ENCODE peak calls at places on chromosome 20, in ten cellular contexts. G, S, J, W, P, F, R, M, K and V are unnamed samples.

GRCh38 chr20:23396961-23397620 is 24.2 kb downstream of the NAPB start:
- DNase-seq in G (no peak), S (no peak), J (peak; percentile 36), W (no peak), P (no peak), F (no peak), R (peak; percentile 21), M (no peak), K (no peak), V (no peak)

GRCh38 chr20:59633646-59634045 is 29.3 kb downstream of the PHACTR3 start:
- DNase-seq in G (no peak), S (no peak), J (no peak), W (no peak), P (no peak), F (no peak), R (no peak), M (no peak), K (no peak), V (no peak)

GRCh38 chr20:50012282-50013263 is 29.8 kb downstream of the SNAI1 start:
- DNase-seq in G (no peak), S (no peak), J (no peak), W (no peak), P (peak; percentile 28), F (no peak), R (no peak), M (no peak), K (no peak), V (peak; percentile 48)

GRCh38 chr20:19867940-19868371 is 109.9 kb downstream of the RIN2 start:
- DNase-seq in G (no peak), S (no peak), J (no peak), W (no peak), P (no peak), F (no peak), R (no peak), M (no peak), K (no peak), V (no peak)

GRCh38 chr20:58246346-58246745 is 17.9 kb upstream of the ANKRD60 start:
- DNase-seq in G (no peak), S (no peak), J (peak; percentile 32), W (no peak), P (no peak), F (no peak), R (peak; percentile 57), M (peak; percentile 30), K (no peak), V (peak; percentile 50)

GRCh38 chr20:57229490-57229889 is 37.0 kb downstream of the BMP7 start:
- DNase-seq in G (no peak), S (no peak), J (no peak), W (no peak), P (no peak), F (no peak), R (no peak), M (no peak), K (no peak), V (no peak)

GRCh38 chr20:50464026-50464724 is 46.0 kb upstream of the PTPN1 start:
- DNase-seq in G (no peak), S (peak; percentile 56), J (peak; percentile 47), W (peak; percentile 72), P (peak; percentile 58), F (peak; percentile 62), R (peak; percentile 67), M (peak; percentile 72), K (peak; percentile 42), V (peak; percentile 65)

GRCh38 chr20:18851556-18852098 is 38.0 kb downstream of the SCP2D1 start:
- DNase-seq in G (no peak), S (no peak), J (no peak), W (no peak), P (no peak), F (no peak), R (no peak), M (no peak), K (no peak), V (no peak)

GRCh38 chr20:10061641-10062040 is 26.9 kb downstream of the ANKEF1 start:
- DNase-seq in G (no peak), S (no peak), J (no peak), W (no peak), P (no peak), F (no peak), R (no peak), M (no peak), K (no peak), V (peak; percentile 42)

GRCh38 chr20:4585758-4586157 is 136.0 kb upstream of the PRND start:
- DNase-seq in G (no peak), S (no peak), J (no peak), W (no peak), P (no peak), F (no peak), R (no peak), M (no peak), K (no peak), V (no peak)

GRCh38 chr20:19757487-19757972 is 528 bp upstream of the RIN2 start:
- DNase-seq in G (peak; percentile 33), S (peak; percentile 90), J (peak; percentile 66), W (peak; percentile 80), P (peak; percentile 74), F (peak; percentile 77), R (peak; percentile 79), M (peak; percentile 74), K (no peak), V (no peak)

GRCh38 chr20:34083137-34083536 is 28.9 kb downstream of the EIF2S2 start:
- DNase-seq in G (no peak), S (peak; percentile 87), J (peak; percentile 89), W (no peak), P (peak; percentile 32), F (peak; percentile 89), R (peak; percentile 96), M (no peak), K (no peak), V (peak; percentile 57)

GRCh38 chr20:4156411-4156810 is 141.1 kb upstream of the RNF24 start:
- DNase-seq in G (no peak), S (no peak), J (no peak), W (no peak), P (no peak), F (no peak), R (no peak), M (no peak), K (no peak), V (no peak)

DNA sequence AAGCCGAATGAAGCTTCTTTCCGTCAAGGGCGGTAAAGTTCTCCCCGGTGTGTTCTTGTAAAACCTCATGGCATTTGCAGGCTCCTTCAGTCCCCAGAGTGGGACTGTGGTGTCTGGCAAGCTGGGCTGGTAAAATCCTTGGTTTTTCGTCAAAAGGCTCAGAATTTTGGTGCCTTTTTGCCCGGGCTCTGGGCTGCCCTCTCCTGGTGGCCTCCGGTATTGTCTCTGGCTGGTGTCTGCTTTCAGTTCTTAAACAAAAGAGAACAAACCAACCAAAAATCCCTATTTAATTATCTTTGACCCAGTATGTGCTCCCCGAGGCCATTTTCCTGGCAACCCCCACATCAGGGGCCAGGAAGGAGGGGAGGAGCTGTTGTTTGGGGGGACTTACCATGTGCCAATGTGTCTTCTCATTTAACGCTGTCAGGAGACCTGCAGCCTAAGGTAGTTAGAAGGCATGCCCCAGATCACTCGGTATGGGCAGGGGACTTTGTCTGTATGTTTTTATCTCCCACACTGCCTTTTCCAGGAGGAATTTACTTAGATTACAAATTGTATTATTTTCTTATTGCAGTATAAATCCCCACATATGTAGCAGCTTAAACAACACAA is 11.1 kb downstream of the CDH4 start:
- DNase-seq in G (no peak), S (no peak), J (peak; percentile 33), W (peak; percentile 70), P (no peak), F (no peak), R (peak; percentile 33), M (peak; percentile 75), K (peak; percentile 4), V (peak; percentile 30)
- TF ChIP-seq CTCF in G (peak; percentile 37), S (peak; percentile 43), J (peak; percentile 97), W (peak; percentile 91), P (peak; percentile 46), F (no peak), R (peak; percentile 94), M (peak; percentile 90), K (peak; percentile 64), V (peak; percentile 89)

GRCh38 chr20:45944965-45945677 is 10.6 kb downstream of the PCIF1 start:
- DNase-seq in G (no peak), S (no peak), J (no peak), W (no peak), P (no peak), F (no peak), R (no peak), M (no peak), K (no peak), V (no peak)
- TF ChIP-seq CTCF in G (no peak), S (no peak), J (no peak), W (no peak), P (no peak), F (no peak), R (no peak), M (no peak), K (no peak), V (no peak)

GRCh38 chr20:35560105-35560511 is 18.2 kb downstream of the ERGIC3 start:
- DNase-seq in G (no peak), S (no peak), J (no peak), W (no peak), P (peak; percentile 73), F (no peak), R (no peak), M (no peak), K (no peak), V (no peak)

GRCh38 chr20:35560541-35560940 is 18.7 kb downstream of the ERGIC3 start:
- DNase-seq in G (no peak), S (no peak), J (no peak), W (no peak), P (no peak), F (no peak), R (no peak), M (no peak), K (no peak), V (no peak)

GRCh38 chr20:35562541-35563110 is 20.7 kb downstream of the ERGIC3 start:
- DNase-seq in G (no peak), S (no peak), J (no peak), W (no peak), P (no peak), F (no peak), R (no peak), M (no peak), K (no peak), V (no peak)

GRCh38 chr20:35561671-35562070 is 19.8 kb downstream of the ERGIC3 start:
- DNase-seq in G (no peak), S (no peak), J (no peak), W (no peak), P (no peak), F (no peak), R (no peak), M (peak; percentile 38), K (no peak), V (no peak)

DNA sequence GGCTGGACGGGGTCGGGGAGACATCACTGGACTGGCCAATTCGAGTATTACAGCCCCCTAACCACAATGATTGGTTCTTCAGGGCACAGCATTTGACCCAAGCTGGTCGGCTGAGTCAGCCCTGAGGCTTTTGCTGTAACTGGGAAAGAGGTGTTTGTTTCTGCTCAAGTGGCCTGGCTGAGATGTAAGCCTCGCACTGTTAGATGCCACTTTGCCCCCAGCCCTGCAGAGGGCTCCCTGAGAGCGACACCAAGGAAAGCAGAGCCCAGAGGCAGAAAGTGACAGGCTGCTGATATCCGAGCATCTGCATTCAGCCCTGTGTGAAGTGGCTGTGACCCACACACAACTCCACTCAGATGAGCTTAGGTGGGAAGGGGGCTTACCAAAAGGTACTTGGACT is 19.4 kb downstream of the ERGIC3 start:
- DNase-seq in G (no peak), S (no peak), J (peak; percentile 49), W (no peak), P (peak; percentile 39), F (peak; percentile 43), R (peak; percentile 39), M (peak; percentile 60), K (peak; percentile 18), V (peak; percentile 70)
- TF ChIP-seq CTCF in G (no peak), S (peak; percentile 24), J (peak; percentile 39), W (peak; percentile 55), P (peak; percentile 32), F (no peak), R (peak; percentile 23), M (no peak), K (no peak), V (peak; percentile 75)

GRCh38 chr20:52060794-52061714 is 130.5 kb downstream of the ZFP64 start:
- DNase-seq in G (no peak), S (no peak), J (peak; percentile 26), W (no peak), P (no peak), F (no peak), R (peak; percentile 61), M (peak; percentile 45), K (no peak), V (peak; percentile 11)
- TF ChIP-seq CTCF in G (no peak), S (peak; percentile 24), J (peak; percentile 50), W (peak; percentile 57), P (no peak), F (no peak), R (peak; percentile 45), M (no peak), K (no peak), V (peak; percentile 45)